ENCODE peak calls at places on chromosomes 5 and 9, in nine cellular contexts. W, L, G, C, B, E, H, U and O are unnamed samples.

GRCh38 chr9:91073049-91073810 is 271.6 kb downstream of the SYK start:
- DNase-seq in B (no peak), W (no peak), L (no peak), E (no peak), C (no peak), H (peak; percentile 26), U (peak; percentile 28), G (no peak), O (no peak)

GRCh38 chr5:158553195-158553945 is 546.3 kb downstream of the EBF1 start:
- DNase-seq in E (no peak), W (peak; percentile 34), G (no peak), U (no peak), B (no peak), C (peak; percentile 29), L (no peak), H (peak; percentile 73), O (no peak)

GRCh38 chr5:56440871-56441740 is 208.0 kb upstream of the ANKRD55 start:
- DNase-seq in E (no peak), B (no peak), U (peak; percentile 79), L (no peak), C (no peak), H (peak; percentile 97), W (peak; percentile 28), G (peak; percentile 96), O (no peak)

GRCh38 chr9:78363221-78363620 is 66.3 kb downstream of the PSAT1 start:
- DNase-seq in B (no peak), H (peak; percentile 28), U (peak; percentile 28), L (no peak), G (no peak), W (no peak), E (no peak), C (no peak), O (no peak)

GRCh38 chr5:86909896-86910295 is 292.2 kb downstream of the COX7C start:
- DNase-seq in E (no peak), U (no peak), H (peak; percentile 45), B (no peak), W (no peak), L (no peak), C (no peak), G (no peak), O (no peak)

GRCh38 chr9:22401671-22402070 is 45.0 kb upstream of the DMRTA1 start:
- DNase-seq in E (no peak), W (no peak), H (no peak), B (no peak), C (no peak), U (no peak), G (no peak), L (no peak), O (no peak)

GRCh38 chr9:81559197-81559596 is 130.2 kb downstream of the TLE1 start:
- DNase-seq in E (no peak), U (no peak), H (no peak), W (no peak), C (no peak), G (no peak), L (no peak), B (no peak), O (no peak)

GRCh38 chr5:15579193-15579990 is 79.4 kb downstream of the FBXL7 start:
- DNase-seq in H (no peak), C (no peak), U (no peak), E (no peak), G (no peak), B (no peak), W (no peak), L (no peak), O (no peak)

GRCh38 chr5:133877351-133878235 is 90.8 kb downstream of the C5orf15 start:
- DNase-seq in E (peak; percentile 43), C (no peak), L (no peak), W (no peak), B (no peak), H (no peak), G (no peak), U (no peak), O (no peak)

GRCh38 chr5:33576726-33577620 is 136.2 kb downstream of the TARS1 start:
- DNase-seq in G (no peak), E (no peak), U (no peak), W (no peak), L (no peak), C (no peak), B (no peak), H (peak; percentile 12), O (no peak)

GRCh38 chr9:134928796-134929559 is 11.3 kb upstream of the FCN1 start:
- DNase-seq in H (no peak), C (peak; percentile 49), U (no peak), W (no peak), G (no peak), B (no peak), L (no peak), E (no peak), O (peak; percentile 67)

GRCh38 chr9:80842383-80842782 is 847.0 kb downstream of the TLE1 start:
- DNase-seq in G (no peak), W (no peak), H (peak; percentile 22), U (peak; percentile 4), B (no peak), C (no peak), E (no peak), L (no peak), O (no peak)

DNA sequence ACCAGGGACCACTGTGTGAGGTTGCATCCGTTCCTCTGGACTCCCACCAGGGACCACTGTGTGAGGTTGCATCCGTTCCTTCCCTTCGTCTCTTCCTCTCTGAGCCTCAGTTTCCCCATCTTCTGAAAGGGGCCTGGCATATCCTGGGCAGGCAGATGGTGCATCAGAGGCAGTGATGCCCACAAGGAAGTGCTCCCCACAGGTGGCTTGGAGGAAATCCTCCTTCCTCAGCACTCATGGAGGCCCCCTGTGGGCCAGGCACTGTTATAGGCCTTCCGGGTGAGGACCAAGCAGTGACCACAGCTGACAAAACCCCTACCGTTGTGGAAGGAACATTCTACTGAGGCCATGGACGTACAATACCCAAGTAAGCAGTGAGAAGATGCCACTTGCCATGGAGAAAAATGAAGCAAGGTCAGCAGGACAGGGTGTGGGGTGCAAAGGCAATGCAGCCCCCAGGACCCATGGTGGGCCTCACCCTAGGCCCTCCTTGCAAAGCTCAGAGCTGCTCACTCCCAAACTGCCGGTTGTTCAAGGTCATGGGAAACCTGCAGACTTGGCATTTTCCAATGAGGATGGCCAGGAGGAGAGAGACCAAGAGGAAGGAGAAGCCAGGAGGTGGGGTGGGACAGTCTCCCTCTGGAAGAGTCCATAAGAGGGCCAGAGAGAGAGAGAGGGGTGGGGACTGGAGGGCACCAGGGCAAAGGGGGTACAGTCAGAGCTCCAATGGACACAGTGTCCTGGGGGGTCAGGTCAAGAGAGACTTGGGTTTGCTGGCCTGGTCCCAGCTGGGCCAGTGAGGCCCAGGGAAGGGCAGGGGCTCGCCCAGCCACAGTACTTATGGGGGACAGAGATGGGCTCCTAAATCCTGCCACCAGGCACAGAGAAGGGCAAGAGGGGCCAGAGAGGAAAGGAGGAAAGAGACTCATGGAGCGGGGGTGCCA is 51.1 kb downstream of the C9orf50 start:
- DNase-seq in G (peak; percentile 56), B (no peak), W (peak; percentile 52), L (peak; percentile 37), U (no peak), H (peak; percentile 44), C (no peak), E (peak; percentile 73), O (no peak)
- H3K4me1 ChIP-seq in G (peaks cover 70% of the 10 kb centered on the region), B (peaks cover 29% of the 10 kb centered on the region), W (peaks cover 18% of the 10 kb centered on the region), L (peaks cover 43% of the 10 kb centered on the region), U (peaks cover 5% of the 10 kb centered on the region), H (peaks cover 25% of the 10 kb centered on the region), C (peaks cover 41% of the 10 kb centered on the region), E (peaks cover 15% of the 10 kb centered on the region), O (no peaks in the 10 kb centered on the region)

GRCh38 chr9:89639961-89640360 is 35.1 kb downstream of the GADD45G start:
- DNase-seq in G (no peak), W (no peak), B (no peak), H (no peak), U (no peak), L (no peak), E (no peak), C (no peak), O (no peak)
- H3K4me3 ChIP-seq in G (no peak overlapping the region), W (peak overlapping the region; percentile 11), B (peak overlapping the region; percentile 25), H (no peak overlapping the region), U (no peak overlapping the region), L (no peak overlapping the region), E (no peak overlapping the region), C (peak overlapping the region; percentile 30), O (no peak overlapping the region)

GRCh38 chr5:38780950-38781349 is 64.9 kb upstream of the OSMR start:
- DNase-seq in G (no peak), W (peak; percentile 81), H (peak; percentile 91), B (peak; percentile 54), U (peak; percentile 61), L (peak; percentile 53), E (no peak), C (peak; percentile 50), O (peak; percentile 79)
- TF ChIP-seq CTCF in G (no peak), W (no peak), H (peak; percentile 53), B (no peak), U (peak; percentile 17), L (no peak), E (no peak), C (peak; percentile 68), O (no peak)

GRCh38 chr9:87517732-87518131 is 20.1 kb downstream of the DAPK1 start:
- DNase-seq in H (no peak), G (no peak), W (no peak), L (no peak), E (no peak), B (no peak), U (no peak), C (no peak), O (no peak)

GRCh38 chr9:87518702-87519335 is 21.2 kb downstream of the DAPK1 start:
- DNase-seq in B (peak; percentile 40), G (no peak), U (peak; percentile 64), L (peak; percentile 56), E (no peak), W (peak; percentile 90), C (peak; percentile 60), H (peak; percentile 75), O (peak; percentile 84)

GRCh38 chr9:87520172-87520683 is 22.6 kb downstream of the DAPK1 start:
- DNase-seq in G (no peak), H (no peak), E (no peak), W (no peak), L (no peak), B (no peak), C (no peak), U (no peak), O (no peak)

GRCh38 chr9:87521834-87522233 is 24.2 kb downstream of the DAPK1 start:
- DNase-seq in W (no peak), C (no peak), H (no peak), L (no peak), B (no peak), U (no peak), E (no peak), G (no peak), O (no peak)

GRCh38 chr9:87519415-87519989 is 21.8 kb downstream of the DAPK1 start:
- DNase-seq in H (no peak), L (no peak), C (no peak), G (no peak), U (no peak), E (peak; percentile 28), W (no peak), B (no peak), O (no peak)
- H3K4me1 ChIP-seq in H (no peaks in the 10 kb centered on the region), L (peaks cover 34% of the 10 kb centered on the region), C (peaks cover 14% of the 10 kb centered on the region), G (peaks cover 31% of the 10 kb centered on the region), U (no peaks in the 10 kb centered on the region), E (peaks cover 58% of the 10 kb centered on the region), W (peaks cover 27% of the 10 kb centered on the region), B (peaks cover 9% of the 10 kb centered on the region), O (no peaks in the 10 kb centered on the region)